ENCODE peak calls at places on chromosomes 7 and 10, in four cellular contexts. M is heart left ventricle, R is lung, O is left ventricle myocardium inferior. E is an unnamed sample. For H3K4me1, the result is how much of the 10 kb centered on the place peaks cover.

GRCh38 chr10:49633327-49634045 is 19.6 kb downstream of the CHAT start:
- DNase-seq in M (no peak), R (no peak), O (no peak), E (no peak)

GRCh38 chr7:139095194-139095659 is 14.3 kb downstream of the ZC3HAV1 start:
- DNase-seq in M (no peak), R (no peak), O (no peak), E (no peak)

GRCh38 chr7:117873056-117873932 is at the start of gene CTTNBP2:
- DNase-seq in M (peak), R (peak), O (peak), E (no peak)

GRCh38 chr7:48822138-48822537 is 102.2 kb upstream of the CDC14C start:
- DNase-seq in M (no peak), R (no peak), O (no peak), E (no peak)

GRCh38 chr10:29537799-29538198 is 97.0 kb downstream of the SVIL start:
- DNase-seq in M (no peak), R (no peak), O (no peak), E (no peak)

GRCh38 chr10:81920213-81920829 is 45.3 kb downstream of the NRG3 start:
- DNase-seq in M (no peak), R (no peak), O (no peak), E (peak)

GRCh38 chr7:127900116-127900515 is 131.1 kb downstream of the LRRC4 start:
- DNase-seq in M (no peak), R (no peak), O (no peak), E (no peak)

GRCh38 chr7:38451840-38452239 is 178.4 kb upstream of the TARP start:
- DNase-seq in M (no peak), R (no peak), O (no peak), E (no peak)

GRCh38 chr10:36068542-36068941 is 426.4 kb upstream of the FZD8 start:
- DNase-seq in M (no peak), R (no peak), O (no peak), E (no peak)

GRCh38 chr7:44977304-44977858 is 1.4 kb downstream of the MYO1G start:
- DNase-seq in M (no peak), R (peak), O (no peak), E (peak)

GRCh38 chr7:159114981-159115380 is 29.7 kb downstream of the VIPR2 start:
- DNase-seq in M (peak), R (no peak), O (no peak), E (no peak)

GRCh38 chr7:47672966-47673365 is 91.1 kb upstream of the TNS3 start:
- DNase-seq in M (no peak), R (no peak), O (no peak), E (peak)

GRCh38 chr10:110510086-110510485 is 12.4 kb downstream of the DUSP5 start:
- DNase-seq in M (no peak), R (no peak), O (no peak), E (no peak)

GRCh38 chr10:51894752-51895151 is 195.4 kb upstream of the CSTF2T start:
- DNase-seq in M (no peak), R (no peak), O (no peak), E (no peak)

GRCh38 chr10:87053121-87053520 is 33.0 kb downstream of the FAM25A start:
- DNase-seq in M (peak), R (no peak), O (peak), E (no peak)

GRCh38 chr7:159125104-159125943 is 19.3 kb downstream of the VIPR2 start:
- DNase-seq in M (no peak), R (no peak), O (no peak), E (no peak)

GRCh38 chr10:97718659-97719142 is 5.2 kb downstream of the MARVELD1 start:
- DNase-seq in M (no peak), R (peak), O (no peak), E (peak)

GRCh38 chr7:129765352-129765751 is 153.8 kb downstream of the NRF1 start:
- DNase-seq in M (no peak), R (no peak), O (no peak), E (no peak)

GRCh38 chr10:43696909-43697499 is 48.3 kb upstream of the ZNF32 start:
- DNase-seq in M (no peak), R (no peak), O (no peak), E (no peak)

GRCh38 chr10:117668351-117669008 is 125.9 kb downstream of the EMX2 start:
- DNase-seq in M (no peak), R (no peak), O (no peak), E (no peak)

GRCh38 chr10:35268791-35269257 is 67.5 kb upstream of the CCNY start:
- DNase-seq in M (no peak), R (no peak), O (no peak), E (no peak)

GRCh38 chr7:1542329-1542728 is 11.8 kb downstream of the MAFK start:
- DNase-seq in M (no peak), R (no peak), O (no peak), E (no peak)

GRCh38 chr7:81887098-81887497 is 117.3 kb upstream of the HGF start:
- DNase-seq in M (no peak), R (no peak), O (no peak), E (no peak)

GRCh38 chr7:149741629-149742028 is 31.8 kb downstream of the ZNF467 start:
- DNase-seq in M (no peak), R (no peak), O (no peak), E (no peak)

GRCh38 chr10:62046522-62047239 is 145.2 kb downstream of the ARID5B start:
- DNase-seq in M (peak), R (no peak), O (no peak), E (no peak)

GRCh38 chr10:52318822-52319464 is 4.9 kb downstream of the DKK1 start:
- DNase-seq in M (no peak), R (no peak), O (no peak), E (peak)

GRCh38 chr7:33495207-33495606 is 365.8 kb downstream of the BBS9 start:
- DNase-seq in M (no peak), R (no peak), O (no peak), E (no peak)

GRCh38 chr10:32979041-32979440 is 21.0 kb upstream of the ITGB1 start:
- DNase-seq in M (no peak), R (no peak), O (no peak), E (no peak)

GRCh38 chr7:28410628-28411578 is 1.4 kb upstream of the CREB5 start:
- DNase-seq in M (peak), R (no peak), O (peak), E (no peak)

GRCh38 chr7:107594961-107595737 is 15.1 kb downstream of the BCAP29 start:
- DNase-seq in M (no peak), R (no peak), O (no peak), E (peak)

GRCh38 chr7:65004575-65004974 is 1.9 kb downstream of the ERV3-1 start:
- DNase-seq in M (no peak), R (no peak), O (no peak), E (no peak)

GRCh38 chr7:152435384-152436278 is at the start of gene KMT2C:
- DNase-seq in M (peak), R (peak), O (peak), E (no peak)

GRCh38 chr7:33874943-33875342 is 30.4 kb upstream of the BMPER start:
- DNase-seq in M (peak), R (no peak), O (no peak), E (no peak)

GRCh38 chr7:37076668-37077067 is 352.4 kb upstream of the AOAH start:
- DNase-seq in M (no peak), R (no peak), O (no peak), E (no peak)

GRCh38 chr7:74709880-74710671 is 52.6 kb downstream of the GTF2I start:
- DNase-seq in M (no peak), R (no peak), O (no peak), E (no peak)

GRCh38 chr10:103651783-103652476 is 158.4 kb downstream of the NEURL1 start:
- DNase-seq in M (peak), R (no peak), O (peak), E (no peak)
- H3K4me1 ChIP-seq in M (under half), R (half or more), O (half or more), E (under half)

GRCh38 chr7:50472427-50472826 is 22.3 kb upstream of the FIGNL1 start:
- DNase-seq in M (no peak), R (peak), O (no peak), E (no peak)

GRCh38 chr7:50469181-50469580 is 19.0 kb upstream of the FIGNL1 start:
- DNase-seq in M (no peak), R (peak), O (no peak), E (no peak)

GRCh38 chr7:50471970-50472369 is 21.8 kb upstream of the FIGNL1 start:
- DNase-seq in M (no peak), R (no peak), O (no peak), E (no peak)

GRCh38 chr7:50467817-50468610 is 17.9 kb upstream of the FIGNL1 start:
- DNase-seq in M (peak), R (peak), O (peak), E (peak)

GRCh38 chr7:50470250-50471163 is 20.4 kb upstream of the FIGNL1 start:
- DNase-seq in M (no peak), R (peak), O (no peak), E (no peak)
- TF ChIP-seq CTCF in M (no peak), R (no peak), O (no peak), E (no peak)

GRCh38 chr10:102779680-102780079 is 35.9 kb downstream of the WBP1L start:
- DNase-seq in M (no peak), R (no peak), O (no peak), E (no peak)
- H3K4me1 ChIP-seq in M (half or more), R (under half), O (half or more), E (under half)

DNA sequence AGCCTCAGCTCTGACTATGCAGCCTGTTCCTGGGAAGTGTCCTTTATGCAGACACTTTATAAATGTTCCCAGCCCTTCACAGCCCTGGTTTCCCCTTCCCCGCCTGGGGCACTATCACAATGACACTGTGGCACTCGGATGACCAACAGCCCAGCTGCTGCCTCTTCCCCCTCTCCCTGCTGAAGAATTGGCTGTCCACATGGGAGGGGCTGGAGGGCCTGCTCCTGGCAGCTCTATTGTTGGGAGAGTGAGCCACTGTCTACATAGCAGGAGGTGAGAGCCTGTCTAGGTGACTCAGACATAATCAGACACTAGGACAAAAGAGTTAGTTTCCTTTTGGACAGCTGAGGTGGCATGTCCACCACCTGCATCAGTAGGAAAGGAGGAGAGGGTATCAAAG is 437.5 kb downstream of the PLXNA4 start:
- DNase-seq in M (no peak), R (no peak), O (no peak), E (peak)
- TF ChIP-seq CTCF in M (no peak), R (no peak), O (no peak), E (no peak)

GRCh38 chr10:77550378-77550777 is 87.2 kb downstream of the KCNMA1 start:
- DNase-seq in M (no peak), R (no peak), O (no peak), E (no peak)

GRCh38 chr10:77547651-77548050 is 90.0 kb downstream of the KCNMA1 start:
- DNase-seq in M (no peak), R (no peak), O (no peak), E (no peak)

GRCh38 chr10:77548157-77548556 is 89.5 kb downstream of the KCNMA1 start:
- DNase-seq in M (no peak), R (no peak), O (no peak), E (peak)

GRCh38 chr10:77546048-77546447 is 91.6 kb downstream of the KCNMA1 start:
- DNase-seq in M (no peak), R (no peak), O (no peak), E (no peak)

GRCh38 chr10:77548671-77549070 is 88.9 kb downstream of the KCNMA1 start:
- DNase-seq in M (no peak), R (no peak), O (no peak), E (no peak)
- H3K4me1 ChIP-seq in M (under half), R (under half), O (under half), E (under half)